ENCODE peak calls at places on chromosome 16, in eight cellular contexts. B is cardiac muscle cell; I is heart left ventricle; M is psoas muscle; H is left lung; V is effector memory CD4-positive, alpha-beta T cell; Q is uterus; S is fibroblast of lung. X is an unnamed sample. For H3K4me1, the result is how much of the 10 kb centered on the place peaks cover.

GRCh38 chr16:81697321-81697885 is 81.7 kb upstream of the PLCG2 start:
- DNase-seq in B (peak), Q (no peak), S (peak), M (peak), H (peak), I (peak), V (no peak), X (peak)

GRCh38 chr16:22815863-22816262 is 1.9 kb downstream of the HS3ST2 start:
- DNase-seq in I (no peak), M (no peak), H (no peak), S (no peak), V (no peak), Q (no peak), B (no peak), X (no peak)

GRCh38 chr16:13014516-13014915 is 113.1 kb downstream of the SHISA9 start:
- DNase-seq in B (no peak), I (no peak), Q (no peak), M (no peak), S (no peak), V (no peak), H (no peak), X (no peak)

GRCh38 chr16:47729701-47730100 is 268.6 kb downstream of the PHKB start:
- DNase-seq in V (no peak), M (no peak), B (no peak), I (no peak), Q (no peak), H (no peak), S (no peak), X (no peak)

GRCh38 chr16:51045186-51045585 is 105.9 kb downstream of the SALL1 start:
- DNase-seq in Q (no peak), I (no peak), M (no peak), S (no peak), B (no peak), H (no peak), V (no peak), X (no peak)

GRCh38 chr16:7083086-7083485 is 249.6 kb upstream of the RBFOX1 start:
- DNase-seq in I (no peak), H (no peak), V (no peak), M (no peak), S (no peak), Q (no peak), B (no peak), X (no peak)

GRCh38 chr16:63856537-63856936 is 1265.3 kb downstream of the CDH11 start:
- DNase-seq in V (no peak), I (no peak), M (no peak), S (no peak), H (peak), Q (no peak), B (no peak), X (no peak)

GRCh38 chr16:8866118-8866883 is 2.5 kb downstream of the CARHSP1 start:
- DNase-seq in B (peak), Q (peak), V (no peak), M (peak), S (no peak), I (peak), H (peak), X (peak)

GRCh38 chr16:1080801-1081733 is 8.5 kb downstream of the SSTR5 start:
- DNase-seq in B (no peak), Q (no peak), H (no peak), S (no peak), M (no peak), V (no peak), I (no peak), X (no peak)

GRCh38 chr16:28925386-28926228 is 569 bp upstream of the RABEP2 start:
- DNase-seq in V (peak), M (peak), S (peak), H (no peak), I (peak), Q (peak), B (peak), X (peak)

GRCh38 chr16:17448640-17449638 is 21.8 kb downstream of the XYLT1 start:
- DNase-seq in Q (no peak), S (no peak), H (peak), M (peak), V (peak), B (no peak), I (peak), X (no peak)

GRCh38 chr16:88959022-88959421 is 18.0 kb downstream of the CBFA2T3 start:
- DNase-seq in B (no peak), S (no peak), V (no peak), M (peak), H (peak), Q (no peak), I (no peak), X (no peak)

GRCh38 chr16:57708168-57708567 is 13.6 kb downstream of the DRC7 start:
- DNase-seq in V (no peak), M (no peak), Q (no peak), I (no peak), B (no peak), H (no peak), S (no peak), X (no peak)

GRCh38 chr16:57707331-57707730 is 12.7 kb downstream of the DRC7 start:
- DNase-seq in B (no peak), H (no peak), Q (no peak), M (no peak), I (no peak), S (no peak), V (no peak), X (no peak)

GRCh38 chr16:57704905-57705852 is 10.6 kb downstream of the DRC7 start:
- DNase-seq in B (no peak), S (no peak), I (no peak), Q (no peak), V (no peak), M (no peak), H (no peak), X (no peak)

GRCh38 chr16:57704011-57704904 is 9.7 kb downstream of the DRC7 start:
- DNase-seq in S (no peak), M (no peak), V (no peak), Q (no peak), I (no peak), B (no peak), H (no peak), X (no peak)

GRCh38 chr16:57706717-57707116 is 12.1 kb downstream of the DRC7 start:
- DNase-seq in V (no peak), H (no peak), M (no peak), B (no peak), S (no peak), I (no peak), Q (no peak), X (no peak)
- H3K27ac ChIP-seq in V (no peak), H (no peak), M (no peak), B (no peak), S (no peak), I (no peak), Q (no peak), X (no peak)

DNA sequence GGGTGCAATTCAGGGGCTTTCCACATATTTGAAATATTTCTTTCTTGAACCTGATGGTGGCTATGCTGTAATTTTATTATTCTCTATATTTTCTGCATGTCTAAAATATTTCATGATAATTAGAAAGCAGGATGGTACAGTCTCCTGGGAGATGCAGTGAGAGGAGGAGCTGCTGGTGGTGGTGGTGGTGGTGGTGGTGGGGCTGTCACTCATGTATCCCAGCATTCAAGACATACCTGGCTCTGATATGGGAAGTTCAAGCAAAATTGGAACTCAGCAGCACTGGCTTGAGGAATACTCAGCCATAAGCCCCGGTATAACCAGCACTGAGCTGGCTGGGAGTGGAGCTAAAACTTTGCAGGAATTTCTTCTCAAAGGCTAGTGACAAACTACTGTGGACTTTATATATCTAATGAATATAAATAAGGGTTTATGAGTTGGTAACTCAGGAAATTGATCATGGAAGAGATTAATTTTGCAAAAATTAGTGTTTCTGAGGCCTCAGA is 200.3 kb downstream of the PRKCB start:
- DNase-seq in B (no peak), H (no peak), M (no peak), S (no peak), I (no peak), Q (no peak), V (no peak), X (no peak)
- H3K4me3 ChIP-seq in B (no peak), H (no peak), M (no peak), S (no peak), I (no peak), Q (no peak), V (no peak), X (no peak)

GRCh38 chr16:56838622-56839337 is 26.2 kb upstream of the SLC12A3 start:
- DNase-seq in B (no peak), H (no peak), Q (no peak), M (no peak), I (no peak), S (no peak), V (no peak), X (no peak)
- H3K4me1 ChIP-seq in B (under half), H (under half), Q (under half), M (under half), I (under half), S (under half), V (under half), X (under half)

DNA sequence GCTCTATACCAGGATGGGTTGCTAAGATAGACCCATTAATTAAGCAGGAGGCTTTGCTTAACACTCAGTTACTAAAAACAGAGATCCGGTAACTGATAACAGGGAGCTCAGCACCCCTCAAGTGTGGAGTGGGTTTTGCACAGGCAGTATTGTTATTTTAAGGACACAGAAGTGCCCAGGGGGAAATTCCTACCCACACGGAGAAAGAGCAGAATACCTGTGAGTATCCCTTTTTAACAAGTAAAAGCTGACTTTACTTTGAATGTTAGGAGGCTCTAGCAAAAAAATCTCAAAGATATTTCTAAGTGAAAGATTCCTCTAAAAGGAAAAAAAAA is 32.8 kb upstream of the HAS3 start:
- DNase-seq in H (no peak), V (no peak), I (no peak), S (no peak), Q (no peak), B (no peak), M (no peak), X (no peak)
- H3K27ac ChIP-seq in H (peak), V (no peak), I (no peak), S (no peak), Q (no peak), B (peak), M (no peak), X (no peak)

GRCh38 chr16:3145660-3146059 is 10.8 kb downstream of the ZNF213 start:
- DNase-seq in V (no peak), S (no peak), Q (no peak), M (peak), I (no peak), B (no peak), H (peak), X (peak)

GRCh38 chr16:3143598-3144330 is 8.9 kb downstream of the ZNF213 start:
- DNase-seq in H (peak), V (no peak), M (peak), S (no peak), Q (no peak), B (no peak), I (peak), X (peak)

GRCh38 chr16:3144331-3144881 is 9.6 kb downstream of the ZNF213 start:
- DNase-seq in H (peak), B (no peak), S (no peak), I (no peak), Q (no peak), M (peak), V (no peak), X (no peak)

GRCh38 chr16:3143189-3143588 is 8.4 kb downstream of the ZNF213 start:
- DNase-seq in V (no peak), B (no peak), H (peak), Q (no peak), M (no peak), S (no peak), I (no peak), X (peak)

GRCh38 chr16:3145151-3145550 is 10.3 kb downstream of the ZNF213 start:
- DNase-seq in V (no peak), Q (no peak), S (no peak), B (no peak), M (no peak), I (no peak), H (peak), X (peak)
- H3K4me3 ChIP-seq in V (no peak), Q (no peak), S (no peak), B (no peak), M (no peak), I (no peak), H (no peak), X (no peak)

GRCh38 chr16:10616744-10617640 is 36.6 kb upstream of the EMP2 start:
- DNase-seq in B (peak), Q (peak), M (peak), H (no peak), I (peak), V (no peak), S (peak), X (peak)
- H3K4me1 ChIP-seq in B (under half), Q (under half), M (under half), H (under half), I (under half), V (under half), S (under half), X (under half)

GRCh38 chr16:10572611-10573010 is 7.8 kb downstream of the EMP2 start:
- DNase-seq in Q (no peak), S (no peak), B (no peak), V (no peak), M (no peak), I (no peak), H (no peak), X (no peak)
- H3K27ac ChIP-seq in Q (no peak), S (no peak), B (no peak), V (no peak), M (no peak), I (no peak), H (no peak), X (no peak)

DNA sequence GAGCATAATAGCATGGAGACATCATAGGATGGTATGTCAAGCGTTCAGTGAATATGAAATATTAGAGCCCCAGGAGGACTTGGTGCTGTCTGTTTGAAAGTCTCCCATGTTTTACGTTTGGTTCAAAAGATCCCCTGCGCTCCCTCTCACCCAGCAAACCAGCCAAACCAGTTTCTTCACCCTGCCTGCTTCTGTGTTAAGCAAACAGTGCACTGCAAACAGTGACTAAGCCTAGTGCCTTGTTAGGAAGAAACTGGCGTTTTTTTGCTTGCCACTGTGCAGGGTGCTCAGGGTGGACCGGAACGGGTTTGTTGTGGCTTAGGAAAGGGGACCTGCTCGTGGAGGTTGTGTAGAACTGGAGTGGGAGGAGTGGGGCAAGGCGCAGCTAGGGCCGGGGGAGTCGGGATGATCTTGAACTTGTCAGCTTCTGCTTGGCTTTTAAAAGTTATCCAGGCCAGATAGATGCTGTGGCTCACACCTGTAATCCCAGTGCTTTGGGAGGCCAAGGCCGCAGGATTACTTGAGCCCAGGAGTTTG is 7.7 kb downstream of the CDH1 start:
- DNase-seq in Q (no peak), H (no peak), V (no peak), M (no peak), I (no peak), S (no peak), B (no peak), X (peak)
- H3K4me3 ChIP-seq in Q (no peak), H (no peak), V (no peak), M (no peak), I (no peak), S (no peak), B (no peak), X (no peak)

DNA sequence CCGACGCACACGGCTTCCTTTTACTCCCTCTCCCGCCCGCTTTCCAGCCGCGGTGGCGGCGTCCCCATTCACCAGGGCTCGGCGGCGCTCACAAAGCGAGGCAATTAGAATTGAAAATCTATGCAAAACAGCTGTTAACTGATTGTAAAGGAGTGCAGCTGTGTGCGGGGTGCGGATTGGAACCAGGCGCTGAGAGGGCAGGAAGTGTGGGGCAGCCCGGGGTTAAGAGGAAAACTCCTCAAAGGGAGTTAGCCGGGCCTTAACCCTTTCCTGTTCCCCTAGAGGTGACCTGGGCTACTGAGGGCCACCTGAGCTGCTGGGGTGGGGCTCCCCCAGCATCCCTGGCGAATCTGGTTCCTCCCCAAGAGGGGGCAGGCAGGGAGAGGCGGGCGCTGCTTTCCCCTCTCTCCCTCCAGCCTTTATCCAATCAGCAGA is 5.8 kb upstream of the GSE1 start:
- DNase-seq in S (peak), M (no peak), H (no peak), V (no peak), B (peak), Q (no peak), I (no peak), X (peak)
- H3K4me1 ChIP-seq in S (under half), M (under half), H (half or more), V (under half), B (half or more), Q (under half), I (under half), X (under half)

DNA sequence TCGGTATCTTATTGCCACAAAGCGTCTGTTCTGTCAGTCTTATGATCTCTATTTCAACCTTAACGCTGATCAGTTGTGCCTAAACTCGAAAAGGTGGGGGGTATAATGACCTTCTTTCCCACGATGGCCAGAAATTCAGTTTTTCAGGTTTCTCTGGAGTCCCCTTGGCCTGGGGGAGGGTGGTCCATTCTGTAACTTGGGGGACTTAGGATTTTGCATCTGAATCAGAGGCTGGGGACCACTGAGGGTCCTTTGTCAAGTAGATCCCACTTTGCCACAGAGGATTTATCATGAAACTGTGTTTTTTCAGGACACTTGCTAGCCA is 6.3 kb upstream of the WDR59 start:
- DNase-seq in Q (no peak), I (no peak), B (no peak), H (no peak), S (no peak), M (no peak), V (no peak), X (no peak)
- H3K27ac ChIP-seq in Q (peak), I (peak), B (no peak), H (no peak), S (no peak), M (no peak), V (no peak), X (peak)

X was measured in kidney.